ENCODE peak calls at places on chromosomes 16 and 17, in nine cellular contexts. Y is fibroblast of the aortic adventitia, K is AG10803, V is IMR-90, F is fibroblast of lung, G is fibroblast of mammary gland, M is foreskin fibroblast, X is OCI-LY7, Z is PC-3. L is an unnamed sample.
A peak's percentile ranks its signal among the peaks of the same experiment; 100 is the strongest.

GRCh38 chr16:74723224-74723623 is 22.6 kb upstream of the MLKL start:
- DNase-seq in Y (no peak), K (no peak), V (no peak), F (no peak), G (no peak), M (no peak), X (no peak), Z (no peak), L (no peak)

GRCh38 chr16:61684566-61684965 is 351.7 kb downstream of the CDH8 start:
- DNase-seq in Y (no peak), K (no peak), V (no peak), F (no peak), G (no peak), M (no peak), X (no peak), Z (no peak), L (no peak)

GRCh38 chr16:69924777-69925191 is 26.4 kb upstream of the CLEC18A start:
- DNase-seq in Y (peak; percentile 93), K (peak; percentile 87), V (peak; percentile 81), F (peak; percentile 70), G (peak; percentile 88), M (peak; percentile 18), X (no peak), Z (no peak), L (no peak)

GRCh38 chr16:88381820-88382451 is 823 bp upstream of the ZNF469 start:
- DNase-seq in Y (no peak), K (no peak), V (no peak), F (no peak), G (no peak), M (no peak), X (no peak), Z (no peak), L (no peak)

GRCh38 chr16:26606381-26607150 is 460.2 kb upstream of the C16orf82 start:
- DNase-seq in Y (no peak), K (no peak), V (no peak), F (no peak), G (no peak), M (no peak), X (no peak), Z (no peak), L (no peak)

GRCh38 chr16:78432451-78432850 is 333.0 kb downstream of the WWOX start:
- DNase-seq in Y (no peak), K (no peak), V (no peak), F (no peak), G (no peak), M (no peak), X (no peak), Z (no peak), L (no peak)

GRCh38 chr17:57006040-57006439 is 28.1 kb downstream of the SCPEP1 start:
- DNase-seq in Y (no peak), K (no peak), V (no peak), F (no peak), G (no peak), M (no peak), X (peak; percentile 23), Z (peak; percentile 23), L (no peak)

GRCh38 chr17:17780941-17781590 is 55.7 kb downstream of the SREBF1 start:
- DNase-seq in Y (peak; percentile 32), K (no peak), V (peak; percentile 65), F (peak; percentile 38), G (peak; percentile 49), M (peak; percentile 27), X (no peak), Z (peak; percentile 39), L (peak; percentile 46)

GRCh38 chr16:80518436-80518835 is 22.4 kb upstream of the DYNLRB2 start:
- DNase-seq in Y (no peak), K (no peak), V (peak; percentile 11), F (no peak), G (peak; percentile 31), M (peak; percentile 31), X (peak; percentile 4), Z (no peak), L (no peak)

GRCh38 chr16:85307552-85308364 is 195.5 kb upstream of the CIBAR2 start:
- DNase-seq in Y (no peak), K (no peak), V (no peak), F (no peak), G (no peak), M (no peak), X (no peak), Z (no peak), L (no peak)

GRCh38 chr17:29883497-29883896 is 46.5 kb downstream of the SSH2 start:
- DNase-seq in Y (peak; percentile 51), K (peak; percentile 14), V (peak; percentile 43), F (no peak), G (peak; percentile 25), M (no peak), X (no peak), Z (no peak), L (no peak)

GRCh38 chr16:50438041-50438437 is 69.3 kb upstream of the BRD7 start:
- DNase-seq in Y (no peak), K (no peak), V (no peak), F (no peak), G (no peak), M (no peak), X (no peak), Z (no peak), L (no peak)

DNA sequence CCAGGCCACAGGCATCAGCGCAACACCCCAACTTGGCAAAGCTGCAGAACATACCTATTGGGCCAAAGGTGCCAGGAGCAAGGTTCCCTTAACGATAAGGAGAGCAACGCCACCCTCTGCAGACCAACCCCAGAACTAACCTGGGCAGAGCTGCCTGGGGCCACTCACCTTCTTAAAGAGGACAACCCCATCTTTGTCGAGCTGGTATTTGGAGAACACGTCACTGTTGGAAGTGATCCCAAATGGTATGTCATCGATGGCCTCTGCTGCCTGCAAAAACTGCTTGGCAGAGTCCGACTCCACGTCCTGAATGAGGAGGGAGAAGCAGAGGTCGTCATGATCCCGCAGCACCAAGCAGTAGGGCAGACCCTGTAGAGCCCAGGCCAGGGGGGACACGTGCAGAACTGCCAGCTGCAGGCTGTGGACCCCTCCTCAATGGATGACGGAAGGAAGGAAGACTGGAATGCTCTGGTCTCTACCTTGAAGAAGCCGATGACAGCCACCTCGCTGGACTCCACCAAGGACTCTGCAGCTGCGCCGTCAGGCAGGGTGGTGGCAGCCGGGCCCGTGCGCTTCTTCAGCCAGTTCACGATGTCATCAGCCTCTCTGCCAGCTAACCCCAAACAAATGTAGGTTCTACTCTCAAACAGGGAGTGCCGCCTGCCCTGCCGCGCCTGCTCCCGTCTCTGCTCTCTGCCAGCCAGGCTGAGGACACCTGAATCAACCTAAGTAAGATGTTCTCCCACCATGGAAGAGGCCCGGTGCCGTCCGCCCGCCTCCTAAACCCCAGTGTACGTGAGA is 5.2 kb downstream of the P4HB start:
- DNase-seq in Y (peak; percentile 62), K (peak; percentile 35), V (no peak), F (no peak), G (peak; percentile 82), M (peak; percentile 47), X (no peak), Z (peak; percentile 57), L (no peak)
- TF ChIP-seq CTCF in Y (no peak), K (no peak), V (no peak), F (no peak), G (no peak), M (no peak), X (peak; percentile 42), Z (peak; percentile 49), L (no peak)

GRCh38 chr16:11665071-11665491 is 3.2 kb upstream of the SNN start:
- DNase-seq in Y (no peak), K (no peak), V (no peak), F (no peak), G (no peak), M (no peak), X (peak; percentile 76), Z (no peak), L (no peak)
- H3K4me3 ChIP-seq in Y (no peak overlapping the region), K (no peak overlapping the region), V (no peak overlapping the region), F (no peak overlapping the region), G (no peak overlapping the region), M (no peak overlapping the region), X (peak overlapping the region; percentile 59), Z (no peak overlapping the region), L (no peak overlapping the region)

GRCh38 chr17:69858460-69858859 is 216.6 kb upstream of the KCNJ16 start:
- DNase-seq in Y (no peak), K (no peak), V (no peak), F (no peak), G (no peak), M (peak; percentile 25), X (no peak), Z (no peak), L (no peak)

GRCh38 chr17:69853533-69854262 is 221.3 kb upstream of the KCNJ16 start:
- DNase-seq in Y (peak; percentile 57), K (peak; percentile 86), V (no peak), F (no peak), G (no peak), M (peak; percentile 67), X (no peak), Z (no peak), L (no peak)

GRCh38 chr17:69860142-69860680 is 214.8 kb upstream of the KCNJ16 start:
- DNase-seq in Y (no peak), K (no peak), V (no peak), F (no peak), G (no peak), M (no peak), X (no peak), Z (no peak), L (no peak)

GRCh38 chr17:69854381-69854780 is 220.6 kb upstream of the KCNJ16 start:
- DNase-seq in Y (no peak), K (no peak), V (peak; percentile 13), F (no peak), G (no peak), M (peak; percentile 29), X (no peak), Z (no peak), L (no peak)

GRCh38 chr17:69857412-69857835 is 217.6 kb upstream of the KCNJ16 start:
- DNase-seq in Y (peak; percentile 97), K (peak; percentile 93), V (peak; percentile 95), F (peak; percentile 94), G (peak; percentile 92), M (peak; percentile 95), X (no peak), Z (peak; percentile 97), L (peak; percentile 91)
- TF ChIP-seq CTCF in Y (no peak), K (no peak), V (no peak), F (no peak), G (no peak), M (no peak), X (no peak), Z (no peak), L (no peak)

GRCh38 chr17:683040-683439 is 31.6 kb downstream of the VPS53 start:
- DNase-seq in Y (no peak), K (no peak), V (no peak), F (no peak), G (no peak), M (no peak), X (no peak), Z (no peak), L (no peak)

GRCh38 chr17:680554-680953 is 34.1 kb downstream of the VPS53 start:
- DNase-seq in Y (no peak), K (peak; percentile 16), V (no peak), F (no peak), G (no peak), M (no peak), X (no peak), Z (no peak), L (no peak)

GRCh38 chr17:683499-684254 is 31.0 kb downstream of the VPS53 start:
- DNase-seq in Y (no peak), K (no peak), V (no peak), F (no peak), G (no peak), M (no peak), X (no peak), Z (no peak), L (no peak)

GRCh38 chr17:681738-682137 is 32.9 kb downstream of the VPS53 start:
- DNase-seq in Y (peak; percentile 75), K (peak; percentile 89), V (peak; percentile 87), F (no peak), G (peak; percentile 26), M (peak; percentile 70), X (no peak), Z (no peak), L (no peak)

GRCh38 chr17:682150-682549 is 32.5 kb downstream of the VPS53 start:
- DNase-seq in Y (no peak), K (no peak), V (no peak), F (no peak), G (no peak), M (no peak), X (no peak), Z (no peak), L (no peak)
- H3K4me3 ChIP-seq in Y (no peak overlapping the region), K (no peak overlapping the region), V (no peak overlapping the region), F (no peak overlapping the region), G (no peak overlapping the region), M (no peak overlapping the region), X (no peak overlapping the region), Z (no peak overlapping the region), L (no peak overlapping the region)